ENCODE peak calls at places on chromosomes 13 and 19, in nine cellular contexts. One of them, this sample, is unnamed. For H3K27me3, the result is how much of the 10 kb centered on the place peaks cover.

GRCh38 chr13:28753208-28753892 is 34.6 kb upstream of the SLC46A3 start:
- DNase-seq in CD4-positive, CD25-positive, alpha-beta regulatory T cell: no peak
- DNase-seq in body of pancreas: peak
- DNase-seq in stomach: peak
- DNase-seq in cardiac muscle cell: peak
- DNase-seq in sigmoid colon: peak
- DNase-seq in gastrocnemius medialis: no peak
- DNase-seq in CD4-positive, alpha-beta T cell: no peak
- DNase-seq in BE2C: peak
- DNase-seq in this sample: no peak

GRCh38 chr19:14563590-14563926 is 8.3 kb downstream of the NDUFB7 start:
- DNase-seq in CD4-positive, CD25-positive, alpha-beta regulatory T cell: no peak
- DNase-seq in sigmoid colon: no peak
- DNase-seq in gastrocnemius medialis: no peak
- DNase-seq in cardiac muscle cell: no peak
- DNase-seq in stomach: no peak
- DNase-seq in BE2C: no peak
- DNase-seq in CD4-positive, alpha-beta T cell: no peak
- DNase-seq in body of pancreas: no peak
- DNase-seq in this sample: no peak

GRCh38 chr19:32406161-32407003 is 812 bp downstream of the DPY19L3 start:
- DNase-seq in CD4-positive, CD25-positive, alpha-beta regulatory T cell: no peak
- DNase-seq in BE2C: no peak
- DNase-seq in gastrocnemius medialis: no peak
- DNase-seq in sigmoid colon: no peak
- DNase-seq in cardiac muscle cell: no peak
- DNase-seq in stomach: no peak
- DNase-seq in body of pancreas: no peak
- DNase-seq in CD4-positive, alpha-beta T cell: no peak
- DNase-seq in this sample: no peak

GRCh38 chr19:21677696-21678418 is 89.5 kb downstream of the ZNF100 start:
- DNase-seq in stomach: no peak
- DNase-seq in gastrocnemius medialis: no peak
- DNase-seq in cardiac muscle cell: no peak
- DNase-seq in sigmoid colon: no peak
- DNase-seq in CD4-positive, alpha-beta T cell: no peak
- DNase-seq in body of pancreas: peak
- DNase-seq in CD4-positive, CD25-positive, alpha-beta regulatory T cell: no peak
- DNase-seq in BE2C: no peak
- DNase-seq in this sample: no peak

GRCh38 chr19:8494158-8494557 is 8.3 kb downstream of the PRAM1 start:
- DNase-seq in gastrocnemius medialis: no peak
- DNase-seq in body of pancreas: no peak
- DNase-seq in stomach: no peak
- DNase-seq in sigmoid colon: no peak
- DNase-seq in CD4-positive, alpha-beta T cell: no peak
- DNase-seq in CD4-positive, CD25-positive, alpha-beta regulatory T cell: no peak
- DNase-seq in cardiac muscle cell: peak
- DNase-seq in BE2C: no peak
- DNase-seq in this sample: no peak

GRCh38 chr13:26476111-26476743 is 81.3 kb upstream of the WASF3 start:
- DNase-seq in sigmoid colon: no peak
- DNase-seq in body of pancreas: no peak
- DNase-seq in CD4-positive, alpha-beta T cell: no peak
- DNase-seq in gastrocnemius medialis: peak
- DNase-seq in BE2C: no peak
- DNase-seq in CD4-positive, CD25-positive, alpha-beta regulatory T cell: no peak
- DNase-seq in cardiac muscle cell: peak
- DNase-seq in stomach: no peak
- DNase-seq in this sample: no peak

GRCh38 chr13:42363941-42364612 is 92.1 kb downstream of the AKAP11 start:
- DNase-seq in stomach: no peak
- DNase-seq in CD4-positive, alpha-beta T cell: no peak
- DNase-seq in BE2C: no peak
- DNase-seq in body of pancreas: no peak
- DNase-seq in gastrocnemius medialis: no peak
- DNase-seq in CD4-positive, CD25-positive, alpha-beta regulatory T cell: no peak
- DNase-seq in sigmoid colon: no peak
- DNase-seq in cardiac muscle cell: peak
- DNase-seq in this sample: no peak

GRCh38 chr13:101916108-101916757 is 463.8 kb downstream of the ITGBL1 start:
- DNase-seq in sigmoid colon: no peak
- DNase-seq in CD4-positive, alpha-beta T cell: no peak
- DNase-seq in cardiac muscle cell: peak
- DNase-seq in gastrocnemius medialis: no peak
- DNase-seq in BE2C: peak
- DNase-seq in body of pancreas: no peak
- DNase-seq in stomach: no peak
- DNase-seq in CD4-positive, CD25-positive, alpha-beta regulatory T cell: no peak
- DNase-seq in this sample: no peak

GRCh38 chr19:33646306-33646705 is 24.6 kb downstream of the CHST8 start:
- DNase-seq in CD4-positive, CD25-positive, alpha-beta regulatory T cell: no peak
- DNase-seq in CD4-positive, alpha-beta T cell: no peak
- DNase-seq in stomach: no peak
- DNase-seq in sigmoid colon: no peak
- DNase-seq in body of pancreas: no peak
- DNase-seq in BE2C: no peak
- DNase-seq in cardiac muscle cell: no peak
- DNase-seq in gastrocnemius medialis: no peak
- DNase-seq in this sample: no peak

GRCh38 chr19:46494936-46495788 is 505 bp downstream of the PNMA8B start:
- DNase-seq in gastrocnemius medialis: no peak
- DNase-seq in CD4-positive, CD25-positive, alpha-beta regulatory T cell: no peak
- DNase-seq in body of pancreas: no peak
- DNase-seq in stomach: no peak
- DNase-seq in cardiac muscle cell: no peak
- DNase-seq in BE2C: no peak
- DNase-seq in sigmoid colon: no peak
- DNase-seq in CD4-positive, alpha-beta T cell: no peak
- DNase-seq in this sample: no peak
- H3K27me3 ChIP-seq in gastrocnemius medialis: under half
- H3K27me3 ChIP-seq in CD4-positive, CD25-positive, alpha-beta regulatory T cell: under half
- H3K27me3 ChIP-seq in body of pancreas: under half
- H3K27me3 ChIP-seq in stomach: under half
- H3K27me3 ChIP-seq in cardiac muscle cell: under half
- H3K27me3 ChIP-seq in BE2C: under half
- H3K27me3 ChIP-seq in sigmoid colon: half or more
- H3K27me3 ChIP-seq in CD4-positive, alpha-beta T cell: under half
- H3K27me3 ChIP-seq in this sample: under half

GRCh38 chr19:48395170-48395455 is 1.6 kb downstream of the GRIN2D start:
- DNase-seq in CD4-positive, alpha-beta T cell: no peak
- DNase-seq in BE2C: no peak
- DNase-seq in cardiac muscle cell: no peak
- DNase-seq in stomach: no peak
- DNase-seq in CD4-positive, CD25-positive, alpha-beta regulatory T cell: no peak
- DNase-seq in sigmoid colon: no peak
- DNase-seq in gastrocnemius medialis: no peak
- DNase-seq in body of pancreas: no peak
- DNase-seq in this sample: no peak
- H3K27me3 ChIP-seq in CD4-positive, alpha-beta T cell: under half
- H3K27me3 ChIP-seq in BE2C: under half
- H3K27me3 ChIP-seq in cardiac muscle cell: under half
- H3K27me3 ChIP-seq in stomach: half or more
- H3K27me3 ChIP-seq in CD4-positive, CD25-positive, alpha-beta regulatory T cell: under half
- H3K27me3 ChIP-seq in sigmoid colon: half or more
- H3K27me3 ChIP-seq in gastrocnemius medialis: half or more
- H3K27me3 ChIP-seq in body of pancreas: under half
- H3K27me3 ChIP-seq in this sample: under half

DNA sequence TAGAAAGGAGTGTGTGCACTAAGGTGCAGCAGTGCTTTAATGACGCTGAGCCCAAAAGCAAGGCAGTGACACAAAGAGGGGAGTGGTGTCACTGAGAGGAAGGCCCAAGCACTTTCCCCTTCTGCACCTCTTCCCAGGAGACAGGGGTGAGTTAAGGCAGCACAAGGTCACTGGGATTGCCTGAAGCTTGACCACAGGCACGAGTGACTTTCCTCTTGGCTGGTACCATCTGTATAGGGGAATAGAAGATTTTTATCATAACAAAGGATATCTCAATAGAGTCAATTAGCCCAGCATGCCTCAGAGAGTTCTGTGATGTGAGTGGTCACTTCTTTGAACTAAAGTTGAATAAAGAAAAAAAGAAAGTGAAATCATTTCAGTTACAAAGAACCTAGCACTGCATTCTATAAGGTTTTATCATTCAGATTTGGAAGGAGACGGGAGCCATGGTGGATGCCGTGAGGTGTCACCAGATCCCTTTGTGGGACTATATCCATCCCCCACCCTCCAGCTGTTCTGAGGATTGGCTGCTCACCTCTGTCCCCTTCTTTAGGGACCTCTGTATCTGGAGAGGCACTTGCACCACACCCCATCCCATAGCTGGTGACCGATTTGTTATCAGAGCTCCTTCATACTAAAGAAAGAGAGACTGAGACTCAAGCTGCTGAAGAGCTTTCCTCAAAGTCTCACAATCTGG is 291.2 kb downstream of the DCT start:
- DNase-seq in stomach: no peak
- DNase-seq in cardiac muscle cell: no peak
- DNase-seq in CD4-positive, alpha-beta T cell: no peak
- DNase-seq in sigmoid colon: no peak
- DNase-seq in BE2C: no peak
- DNase-seq in body of pancreas: no peak
- DNase-seq in gastrocnemius medialis: no peak
- DNase-seq in CD4-positive, CD25-positive, alpha-beta regulatory T cell: no peak
- DNase-seq in this sample: no peak
- H3K27me3 ChIP-seq in stomach: under half
- H3K27me3 ChIP-seq in cardiac muscle cell: under half
- H3K27me3 ChIP-seq in CD4-positive, alpha-beta T cell: under half
- H3K27me3 ChIP-seq in sigmoid colon: under half
- H3K27me3 ChIP-seq in BE2C: under half
- H3K27me3 ChIP-seq in body of pancreas: under half
- H3K27me3 ChIP-seq in gastrocnemius medialis: under half
- H3K27me3 ChIP-seq in CD4-positive, CD25-positive, alpha-beta regulatory T cell: under half
- H3K27me3 ChIP-seq in this sample: under half

GRCh38 chr19:55220525-55220924 is 8.0 kb downstream of the TMEM86B start:
- DNase-seq in cardiac muscle cell: no peak
- DNase-seq in stomach: no peak
- DNase-seq in CD4-positive, alpha-beta T cell: no peak
- DNase-seq in body of pancreas: no peak
- DNase-seq in CD4-positive, CD25-positive, alpha-beta regulatory T cell: no peak
- DNase-seq in BE2C: no peak
- DNase-seq in sigmoid colon: no peak
- DNase-seq in gastrocnemius medialis: no peak
- DNase-seq in this sample: no peak
- H3K27me3 ChIP-seq in cardiac muscle cell: under half
- H3K27me3 ChIP-seq in stomach: under half
- H3K27me3 ChIP-seq in CD4-positive, alpha-beta T cell: under half
- H3K27me3 ChIP-seq in body of pancreas: under half
- H3K27me3 ChIP-seq in CD4-positive, CD25-positive, alpha-beta regulatory T cell: under half
- H3K27me3 ChIP-seq in BE2C: under half
- H3K27me3 ChIP-seq in sigmoid colon: under half
- H3K27me3 ChIP-seq in gastrocnemius medialis: under half
- H3K27me3 ChIP-seq in this sample: under half

This sample was measured in esophagus squamous epithelium.